ENCODE peak calls at places on chromosomes 3 and 15, in seven cellular contexts. R is mucosa of descending colon, E is lower lobe of right lung, W is Peyer's patch, A is fibroblast of lung, D is dorsolateral prefrontal cortex, Y is AG04450. G is an unnamed sample.

GRCh38 chr3:120450914-120451669 is at the start of gene FSTL1:
- DNase-seq in W (peak), R (peak), E (no peak), Y (no peak), D (peak), A (peak), G (peak)

GRCh38 chr15:38695249-38696119 is 130.9 kb upstream of the RASGRP1 start:
- DNase-seq in D (no peak), Y (no peak), E (no peak), R (no peak), A (no peak), W (no peak), G (no peak)

GRCh38 chr3:197031315-197032285 is 2.0 kb upstream of the MELTF start:
- DNase-seq in R (peak), D (no peak), Y (peak), E (no peak), A (peak), W (peak), G (no peak)

GRCh38 chr3:127750226-127751031 is 71.9 kb downstream of the MGLL start:
- DNase-seq in Y (peak), A (peak), D (no peak), E (no peak), R (no peak), W (peak), G (no peak)

GRCh38 chr15:42071717-42072116 is 22.6 kb downstream of the PLA2G4D start:
- DNase-seq in W (no peak), R (no peak), A (no peak), E (no peak), D (no peak), Y (no peak), G (no peak)

GRCh38 chr15:64753419-64754185 is 21.8 kb downstream of the RBPMS2 start:
- DNase-seq in D (no peak), W (no peak), E (no peak), R (no peak), A (no peak), Y (no peak), G (no peak)

GRCh38 chr3:58324675-58325390 is 7.9 kb upstream of the PXK start:
- DNase-seq in E (no peak), D (no peak), A (no peak), R (no peak), W (no peak), Y (no peak), G (no peak)

GRCh38 chr15:83435202-83435601 is 11.9 kb upstream of the SH3GL3 start:
- DNase-seq in A (peak), Y (no peak), D (no peak), W (no peak), E (no peak), R (no peak), G (no peak)

GRCh38 chr15:42085721-42086120 is 8.6 kb downstream of the PLA2G4D start:
- DNase-seq in R (no peak), Y (no peak), W (no peak), A (no peak), E (no peak), D (no peak), G (no peak)

GRCh38 chr3:120428904-120429303 is 21.9 kb downstream of the FSTL1 start:
- DNase-seq in E (no peak), W (no peak), A (peak), D (no peak), Y (no peak), R (no peak), G (no peak)

GRCh38 chr3:66934041-66934440 is 64.1 kb upstream of the KBTBD8 start:
- DNase-seq in A (no peak), R (no peak), E (no peak), W (no peak), D (no peak), Y (no peak), G (no peak)

GRCh38 chr3:186807231-186807630 is 949 bp upstream of the RFC4 start:
- DNase-seq in Y (no peak), E (no peak), W (no peak), R (no peak), D (no peak), A (no peak), G (no peak)

GRCh38 chr15:73930371-73930770 is 4.1 kb downstream of the LOXL1 start:
- DNase-seq in A (peak), Y (peak), E (peak), W (peak), D (no peak), R (no peak), G (no peak)

GRCh38 chr15:31483053-31483923 is 156.7 kb downstream of the KLF13 start:
- DNase-seq in Y (no peak), D (no peak), W (no peak), E (no peak), R (peak), A (no peak), G (no peak)

GRCh38 chr15:90309050-90309449 is 43.0 kb upstream of the ZNF774 start:
- DNase-seq in A (no peak), W (no peak), D (no peak), E (no peak), Y (no peak), R (no peak), G (no peak)

DNA sequence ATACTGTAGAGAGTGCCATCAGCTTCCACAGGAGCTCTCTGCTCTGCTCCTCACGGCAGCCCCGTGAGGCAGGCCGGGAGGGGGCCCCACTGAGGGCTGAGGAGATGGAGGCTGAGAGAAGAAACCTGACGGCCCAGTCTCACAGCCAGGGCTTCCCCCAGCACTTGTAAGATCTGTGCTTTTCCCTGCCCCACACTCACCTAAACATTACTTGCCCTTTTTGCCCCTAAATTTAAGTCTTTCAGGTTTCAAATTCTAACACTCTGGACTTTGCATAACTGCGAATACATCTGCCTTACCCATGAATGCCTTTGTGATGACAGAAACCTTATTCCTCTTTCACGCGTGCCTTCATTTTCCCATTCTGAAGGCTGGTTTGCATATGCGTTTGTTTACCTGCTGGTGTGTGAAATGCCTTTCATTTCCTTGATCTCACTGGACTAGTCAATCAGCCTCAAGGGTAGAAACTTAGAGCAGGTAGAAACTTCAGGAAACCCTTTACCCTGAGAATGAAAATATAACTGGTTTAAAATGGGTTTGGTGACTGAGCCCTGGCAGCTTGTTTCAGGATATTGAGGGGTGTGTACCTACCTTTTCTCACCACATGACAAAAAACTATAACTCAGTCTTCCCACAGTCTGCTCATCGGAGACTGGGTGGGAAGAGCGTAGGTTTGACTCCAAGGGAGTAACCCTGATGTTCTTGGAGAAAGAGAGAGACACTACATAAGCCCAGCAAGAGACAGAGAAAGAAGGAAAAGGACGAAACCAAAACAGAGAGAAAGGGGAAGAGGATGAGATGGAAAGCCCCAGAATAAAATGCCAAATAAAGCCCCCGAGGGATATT is 20.1 kb downstream of the SLC12A8 start:
- DNase-seq in E (no peak), D (no peak), W (no peak), A (peak), R (no peak), Y (no peak), G (no peak)
- TF ChIP-seq CTCF in E (no peak), D (no peak), W (no peak), A (no peak), R (no peak), Y (no peak), G (no peak)

DNA sequence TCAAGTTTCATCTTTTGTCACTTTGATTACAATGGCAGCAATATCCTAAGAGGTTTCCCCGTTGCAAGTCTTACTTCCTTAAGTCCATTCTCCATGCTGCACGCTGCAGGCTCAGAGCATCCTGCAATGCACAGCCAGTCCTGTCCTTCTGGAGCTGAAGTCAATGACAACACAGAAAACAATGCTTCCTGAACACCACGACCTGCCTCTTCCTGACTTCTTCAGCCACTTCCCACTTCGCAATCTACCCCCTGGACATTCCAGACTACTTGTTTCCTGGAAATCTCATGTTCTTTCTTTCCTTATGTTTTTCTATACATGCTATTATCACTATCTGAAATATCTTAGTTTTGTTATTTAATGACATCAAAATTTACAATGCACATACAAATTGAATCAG is 113.6 kb upstream of the PRTG start:
- DNase-seq in W (no peak), E (no peak), A (no peak), D (no peak), Y (no peak), R (no peak), G (no peak)
- TF ChIP-seq CTCF in W (no peak), E (no peak), A (no peak), D (no peak), Y (no peak), R (no peak), G (no peak)

GRCh38 chr3:11239796-11240195 is 32.4 kb upstream of the ATG7 start:
- DNase-seq in Y (no peak), A (no peak), E (no peak), D (no peak), R (no peak), W (no peak), G (no peak)
- TF ChIP-seq CTCF in Y (no peak), A (no peak), E (no peak), D (no peak), R (no peak), W (no peak), G (no peak)

GRCh38 chr15:101136381-101137268 is 115.2 kb downstream of the CHSY1 start:
- DNase-seq in A (no peak), W (no peak), E (peak), R (no peak), Y (no peak), D (no peak), G (no peak)
- TF ChIP-seq CTCF in A (no peak), W (no peak), E (no peak), R (no peak), Y (no peak), D (no peak), G (no peak)